ENCODE peak calls at places on chromosome 19, in four cellular contexts. A is stimulated activated CD4-positive, alpha-beta T cell treated with anti-CD3 and anti-CD28 coated beads, Interleukin-4, amount 100 ng/mL, for 1 hour; V is nephron progenitor cell; T is immature natural killer cell. G is an unnamed sample.

GRCh38 chr19:4363571-4364304 is 20.4 kb downstream of the MPND start:
- DNase-seq in A (no peak), V (no peak), T (no peak), G (no peak)

GRCh38 chr19:18932216-18932841 is 8.7 kb downstream of the HOMER3 start:
- DNase-seq in A (peak; percentile 89), V (peak; percentile 97), T (peak; percentile 57), G (peak; percentile 85)

GRCh38 chr19:45901432-45901903 is 945 bp downstream of the MYPOP start:
- DNase-seq in A (peak; percentile 44), V (peak; percentile 59), T (peak; percentile 42), G (no peak)

GRCh38 chr19:41226053-41226873 is 7.2 kb downstream of the AXL start:
- DNase-seq in A (peak; percentile 51), V (peak; percentile 76), T (no peak), G (no peak)

GRCh38 chr19:56537442-56537841 is 1.3 kb upstream of the ZFP28 start:
- DNase-seq in A (no peak), V (no peak), T (no peak), G (no peak)

GRCh38 chr19:3607398-3608078 is 863 bp upstream of the TBXA2R start:
- DNase-seq in A (no peak), V (no peak), T (no peak), G (no peak)

GRCh38 chr19:43668406-43669158 is 1.4 kb downstream of the PLAUR start:
- DNase-seq in A (peak; percentile 93), V (peak; percentile 99), T (peak; percentile 91), G (peak; percentile 96)

GRCh38 chr19:50679177-50680125 is 30.2 kb downstream of the C19orf81 start:
- DNase-seq in A (peak; percentile 76), V (peak; percentile 84), T (peak; percentile 65), G (no peak)

GRCh38 chr19:1213391-1214286 is 8.1 kb downstream of the STK11 start:
- DNase-seq in A (peak; percentile 39), V (peak; percentile 48), T (peak; percentile 15), G (no peak)